ENCODE peak calls at places on chromosomes 2 and 18, in nine cellular contexts. I, J, W, H, P, V, L, S and Y are unnamed samples.

GRCh38 chr2:226057914-226058313 is 658.4 kb downstream of the NYAP2 start:
- DNase-seq in P (no peak), V (no peak), S (no peak), I (no peak), H (no peak), L (no peak), W (no peak), J (peak; percentile 45), Y (no peak)

GRCh38 chr2:205746408-205746785 is 64.1 kb downstream of the NRP2 start:
- DNase-seq in W (no peak), J (no peak), S (no peak), P (peak; percentile 60), L (no peak), I (no peak), V (no peak), H (no peak), Y (no peak)

GRCh38 chr2:100071350-100072043 is 70.9 kb downstream of the AFF3 start:
- DNase-seq in P (no peak), L (no peak), V (no peak), H (no peak), S (no peak), I (no peak), J (no peak), W (no peak), Y (no peak)

GRCh38 chr2:216775043-216775453 is 79.7 kb upstream of the IGFBP5 start:
- DNase-seq in L (no peak), V (peak; percentile 73), W (peak; percentile 91), J (peak; percentile 56), P (peak; percentile 84), I (no peak), H (no peak), S (no peak), Y (no peak)

GRCh38 chr18:37476182-37476581 is 89.4 kb downstream of the CELF4 start:
- DNase-seq in W (no peak), S (no peak), H (peak; percentile 10), I (peak; percentile 48), V (no peak), J (peak; percentile 55), L (peak; percentile 10), P (peak; percentile 2), Y (peak; percentile 62)

GRCh38 chr18:79487198-79488165 is 91.8 kb downstream of the NFATC1 start:
- DNase-seq in I (no peak), S (no peak), W (no peak), J (no peak), P (no peak), V (no peak), L (no peak), H (no peak), Y (no peak)

GRCh38 chr2:108119026-108119425 is 120.7 kb upstream of the SULT1C3 start:
- DNase-seq in V (no peak), I (no peak), S (no peak), W (no peak), H (no peak), P (no peak), L (no peak), J (no peak), Y (no peak)

GRCh38 chr2:223758131-223758840 is 79.1 kb downstream of the AP1S3 start:
- DNase-seq in I (no peak), V (no peak), J (no peak), L (no peak), S (no peak), P (no peak), H (peak; percentile 76), W (no peak), Y (peak; percentile 70)

GRCh38 chr2:146523218-146523617 is 1321.6 kb upstream of the ACVR2A start:
- DNase-seq in I (no peak), S (no peak), P (peak; percentile 8), V (no peak), J (no peak), W (no peak), H (peak; percentile 16), L (no peak), Y (peak; percentile 67)

GRCh38 chr18:2568605-2569004 is 2.7 kb downstream of the METTL4 start:
- DNase-seq in J (no peak), I (no peak), V (no peak), W (no peak), P (no peak), L (no peak), H (no peak), S (no peak), Y (no peak)

GRCh38 chr18:23503967-23504352 is 649 bp downstream of the RMC1 start:
- DNase-seq in L (no peak), J (no peak), S (no peak), W (no peak), I (no peak), P (no peak), V (no peak), H (no peak), Y (peak; percentile 22)

GRCh38 chr2:158912122-158912521 is 56.3 kb upstream of the TANC1 start:
- DNase-seq in H (no peak), P (no peak), V (no peak), S (no peak), J (no peak), I (no peak), W (no peak), L (no peak), Y (no peak)

GRCh38 chr2:27723372-27724144 is 48.0 kb upstream of the MRPL33 start:
- DNase-seq in S (peak; percentile 49), L (peak; percentile 10), H (peak; percentile 68), J (peak; percentile 84), V (peak; percentile 66), P (peak; percentile 82), W (peak; percentile 46), I (peak; percentile 48), Y (peak; percentile 76)

GRCh38 chr2:5482929-5483331 is 209.3 kb upstream of the SOX11 start:
- DNase-seq in W (no peak), H (no peak), S (no peak), L (no peak), V (no peak), J (peak; percentile 74), I (no peak), P (no peak), Y (peak; percentile 35)

GRCh38 chr2:220241423-220241822 is 614.0 kb downstream of the SLC4A3 start:
- DNase-seq in J (no peak), I (no peak), S (no peak), V (no peak), P (no peak), H (no peak), L (no peak), W (no peak), Y (no peak)

GRCh38 chr2:204557604-204558003 is 12.3 kb downstream of the PARD3B start:
- DNase-seq in P (no peak), S (no peak), I (no peak), H (no peak), W (no peak), V (no peak), L (no peak), J (no peak), Y (no peak)

GRCh38 chr2:29233428-29233827 is 118.2 kb downstream of the CLIP4 start:
- DNase-seq in I (no peak), V (no peak), W (no peak), P (no peak), L (no peak), S (no peak), J (no peak), H (no peak), Y (no peak)

GRCh38 chr18:79544386-79544963 is 135.1 kb upstream of the CTDP1 start:
- DNase-seq in J (no peak), W (no peak), P (no peak), H (no peak), V (peak; percentile 10), S (no peak), L (no peak), I (no peak), Y (no peak)